ENCODE peak calls at places on chromosomes 13 and 19, in seven cellular contexts. O, S, T, Q, J, R and I are unnamed samples.

GRCh38 chr19:6186435-6186834 is 51.0 kb downstream of the ACSBG2 start:
- DNase-seq in R (no peak), J (no peak), Q (no peak), T (no peak), S (no peak), O (no peak), I (no peak)

GRCh38 chr13:114105351-114106225 is 26.8 kb downstream of the RASA3 start:
- DNase-seq in O (peak), T (peak), S (no peak), R (no peak), J (no peak), Q (no peak), I (no peak)

GRCh38 chr19:53960187-53960586 is 2.5 kb upstream of the CACNG8 start:
- DNase-seq in S (no peak), J (no peak), Q (no peak), R (no peak), T (no peak), O (no peak), I (no peak)

GRCh38 chr19:55080121-55080914 is 4.6 kb downstream of the EPS8L1 start:
- DNase-seq in T (no peak), O (peak), J (peak), Q (peak), R (peak), S (no peak), I (peak)

GRCh38 chr13:52414051-52414450 is 8.1 kb upstream of the THSD1 start:
- DNase-seq in J (no peak), S (no peak), Q (no peak), O (no peak), T (no peak), R (no peak), I (no peak)

GRCh38 chr19:17415107-17415506 is 4.7 kb upstream of the MVB12A start:
- DNase-seq in J (no peak), S (no peak), Q (no peak), T (no peak), O (no peak), R (no peak), I (no peak)

GRCh38 chr19:42295831-42296525 is 6.0 kb upstream of the PRR19 start:
- DNase-seq in S (no peak), R (peak), Q (peak), T (peak), O (peak), J (peak), I (peak)

GRCh38 chr13:113663934-113664333 is 3.1 kb upstream of the GRK1 start:
- DNase-seq in R (no peak), O (no peak), S (no peak), J (no peak), T (peak), Q (no peak), I (no peak)

GRCh38 chr19:35142531-35143230 is 374 bp upstream of the FXYD7 start:
- DNase-seq in S (no peak), R (peak), T (peak), J (no peak), O (peak), Q (peak), I (peak)

GRCh38 chr13:99686944-99687382 is 185.7 kb downstream of the TM9SF2 start:
- DNase-seq in O (no peak), T (no peak), Q (no peak), S (no peak), R (no peak), J (no peak), I (no peak)

GRCh38 chr13:37667631-37668161 is 69.1 kb upstream of the POSTN start:
- DNase-seq in R (no peak), J (peak), T (no peak), O (no peak), S (no peak), Q (no peak), I (no peak)

GRCh38 chr13:44044544-44045178 is 165.0 kb downstream of the LACC1 start:
- DNase-seq in O (no peak), Q (no peak), R (no peak), T (no peak), J (no peak), S (no peak), I (no peak)

GRCh38 chr19:39390460-39390758 is 497 bp downstream of the PAF1 start:
- DNase-seq in T (no peak), Q (no peak), S (no peak), O (no peak), J (peak), R (no peak), I (no peak)

GRCh38 chr19:41616785-41617621 is 9.9 kb downstream of the CEACAM4 start:
- DNase-seq in S (no peak), R (peak), J (peak), Q (no peak), T (no peak), O (no peak), I (peak)

GRCh38 chr19:13007292-13008045 is 12.2 kb downstream of the NFIX start:
- DNase-seq in T (no peak), O (no peak), J (no peak), R (no peak), Q (no peak), S (no peak), I (no peak)

GRCh38 chr19:29626386-29626785 is 20.3 kb downstream of the POP4 start:
- DNase-seq in S (no peak), R (no peak), O (no peak), J (no peak), Q (no peak), T (no peak), I (no peak)

GRCh38 chr13:111639994-111640393 is 319.6 kb downstream of the TEX29 start:
- DNase-seq in R (no peak), S (no peak), T (no peak), J (no peak), O (no peak), Q (no peak), I (no peak)

GRCh38 chr13:106104281-106104901 is 431.1 kb downstream of the EFNB2 start:
- DNase-seq in T (no peak), J (peak), S (peak), R (no peak), O (no peak), Q (no peak), I (no peak)

GRCh38 chr13:36736119-36736726 is 62.4 kb downstream of the SERTM1 start:
- DNase-seq in S (peak), R (peak), Q (peak), O (no peak), J (peak), T (peak), I (peak)

GRCh38 chr13:42777476-42777875 is 3.9 kb upstream of the FAM216B start:
- DNase-seq in R (no peak), J (peak), T (no peak), Q (no peak), O (no peak), S (no peak), I (no peak)

GRCh38 chr13:65756071-65756671 is 1474.0 kb downstream of the PCDH9 start:
- DNase-seq in T (no peak), Q (no peak), J (no peak), O (no peak), S (no peak), R (no peak), I (no peak)

GRCh38 chr19:39982883-39983282 is 11.9 kb downstream of the PSMC4 start:
- DNase-seq in O (no peak), T (no peak), J (no peak), R (no peak), S (no peak), Q (no peak), I (no peak)

GRCh38 chr19:4556574-4557185 is 2.8 kb downstream of the SEMA6B start:
- DNase-seq in T (no peak), R (peak), Q (peak), J (peak), O (no peak), S (no peak), I (peak)

GRCh38 chr19:35011091-35011689 is 11.1 kb downstream of the GRAMD1A start:
- DNase-seq in T (no peak), S (no peak), J (no peak), R (no peak), Q (no peak), O (no peak), I (no peak)

GRCh38 chr13:109790071-109790470 is 3.7 kb upstream of the IRS2 start:
- DNase-seq in R (no peak), T (no peak), S (no peak), O (no peak), J (peak), Q (no peak), I (peak)

GRCh38 chr19:873084-874019 is 13.9 kb downstream of the CFD start:
- DNase-seq in R (no peak), Q (peak), J (peak), T (no peak), O (no peak), S (no peak), I (peak)

GRCh38 chr19:10748924-10749434 is 31.1 kb downstream of the DNM2 start:
- DNase-seq in J (peak), S (no peak), R (no peak), O (no peak), T (no peak), Q (no peak), I (peak)

GRCh38 chr19:56113071-56113632 is 7.9 kb downstream of the ZNF787 start:
- DNase-seq in R (no peak), S (no peak), T (no peak), Q (no peak), J (no peak), O (peak), I (no peak)

GRCh38 chr19:21023901-21024300 is 3.4 kb downstream of the ZNF430 start:
- DNase-seq in O (no peak), Q (no peak), S (no peak), T (no peak), J (peak), R (no peak), I (no peak)

GRCh38 chr19:31506102-31506501 is 156.9 kb upstream of the TSHZ3 start:
- DNase-seq in S (no peak), O (no peak), J (no peak), T (no peak), R (peak), Q (no peak), I (no peak)

GRCh38 chr19:29415507-29415906 is 110.3 kb upstream of the VSTM2B start:
- DNase-seq in J (no peak), Q (no peak), T (no peak), O (no peak), R (no peak), S (no peak), I (no peak)

GRCh38 chr13:49097374-49097773 is 121.7 kb downstream of the FNDC3A start:
- DNase-seq in Q (no peak), R (no peak), T (no peak), J (peak), O (no peak), S (no peak), I (no peak)

GRCh38 chr19:5691205-5691929 is 1.3 kb downstream of the RPL36 start:
- DNase-seq in S (no peak), R (no peak), J (peak), O (no peak), Q (peak), T (no peak), I (peak)

GRCh38 chr19:19343762-19344161 is 23.1 kb downstream of the MAU2 start:
- DNase-seq in R (no peak), S (no peak), O (no peak), Q (no peak), J (no peak), T (no peak), I (no peak)